ENCODE peak calls at places on chromosomes 7 and 10, in ten cellular contexts. P is A549, O is uterus, W is gastrocnemius medialis, G is testis, B is IMR-90, T is stomach, H is spleen, L is GM12878, X is thyroid gland. R is an unnamed sample.

GRCh38 chr7:73977626-73978618 is 50.1 kb upstream of the ELN start:
- DNase-seq in G (no peak), T (no peak), H (peak; percentile 47), P (no peak), W (no peak), X (no peak), L (no peak), O (peak; percentile 53), B (no peak), R (no peak)

GRCh38 chr7:141389423-141389822 is 161.8 kb upstream of the AGK start:
- DNase-seq in G (no peak), O (no peak), T (no peak), L (no peak), W (no peak), X (no peak), P (no peak), H (no peak), B (no peak), R (no peak)

GRCh38 chr7:114468844-114469243 is 54.2 kb downstream of the FOXP2 start:
- DNase-seq in B (no peak), T (no peak), L (no peak), W (no peak), H (no peak), P (no peak), X (no peak), O (no peak), G (no peak), R (no peak)

GRCh38 chr10:63921932-63922713 is 400.9 kb downstream of the REEP3 start:
- DNase-seq in W (no peak), B (no peak), H (no peak), X (no peak), G (no peak), P (no peak), T (no peak), L (no peak), O (no peak), R (no peak)

GRCh38 chr7:127256326-127256725 is 3.6 kb upstream of the GRM8 start:
- DNase-seq in G (no peak), X (no peak), T (no peak), P (no peak), H (no peak), O (no peak), L (no peak), W (no peak), B (no peak), R (no peak)

GRCh38 chr7:78501064-78501463 is 702.5 kb downstream of the PHTF2 start:
- DNase-seq in X (no peak), G (no peak), L (no peak), B (no peak), H (no peak), W (no peak), P (no peak), O (no peak), T (no peak), R (no peak)

GRCh38 chr7:74289018-74289659 is at the start of gene CLIP2:
- DNase-seq in G (peak; percentile 84), T (peak; percentile 84), L (no peak), H (peak; percentile 92), B (peak; percentile 77), P (peak; percentile 64), O (peak; percentile 85), X (peak; percentile 73), W (peak; percentile 41), R (peak; percentile 86)

GRCh38 chr10:56823849-56824248 is 462.8 kb upstream of the ZWINT start:
- DNase-seq in X (no peak), O (no peak), W (no peak), L (peak; percentile 5), G (peak; percentile 18), H (no peak), B (no peak), T (no peak), P (no peak), R (no peak)

GRCh38 chr10:35643151-35643975 is 1.3 kb upstream of the FZD8 start:
- DNase-seq in W (peak; percentile 45), L (no peak), G (peak; percentile 89), H (peak; percentile 82), P (peak; percentile 36), O (peak; percentile 72), T (peak; percentile 74), X (peak; percentile 91), B (peak; percentile 66), R (peak; percentile 79)

GRCh38 chr10:50874723-50875122 is 10.7 kb downstream of the A1CF start:
- DNase-seq in H (no peak), B (no peak), O (no peak), X (no peak), P (no peak), W (no peak), G (no peak), L (no peak), T (no peak), R (no peak)

GRCh38 chr7:8143151-8143874 is 118.7 kb downstream of the ICA1 start:
- DNase-seq in G (no peak), P (no peak), B (no peak), O (no peak), L (no peak), H (no peak), X (no peak), T (no peak), W (no peak), R (no peak)
- TF ChIP-seq POLR2A in G (no peak), P (no peak), B (no peak), O (no peak), L (no peak), H (no peak), X (no peak), T (no peak), W (no peak), R (no peak)

GRCh38 chr7:149620961-149621360 is 123.4 kb upstream of the ZNF746 start:
- DNase-seq in B (no peak), L (no peak), G (no peak), X (no peak), T (no peak), O (no peak), H (peak; percentile 87), P (no peak), W (no peak), R (no peak)

GRCh38 chr7:149624006-149624405 is 126.4 kb upstream of the ZNF746 start:
- DNase-seq in B (peak; percentile 11), L (no peak), G (peak; percentile 35), X (peak; percentile 40), W (peak; percentile 9), O (peak; percentile 29), H (no peak), P (no peak), T (peak; percentile 30), R (no peak)

GRCh38 chr7:149622444-149623210 is 125.0 kb upstream of the ZNF746 start:
- DNase-seq in G (no peak), T (no peak), O (no peak), X (no peak), W (no peak), P (no peak), H (peak; percentile 62), L (no peak), B (no peak), R (no peak)

GRCh38 chr7:149624419-149625338 is 127.1 kb upstream of the ZNF746 start:
- DNase-seq in P (peak; percentile 74), L (peak; percentile 50), X (peak; percentile 92), G (peak; percentile 96), O (peak; percentile 88), W (peak; percentile 87), T (peak; percentile 96), H (peak; percentile 99), B (peak; percentile 91), R (peak; percentile 97)

DNA sequence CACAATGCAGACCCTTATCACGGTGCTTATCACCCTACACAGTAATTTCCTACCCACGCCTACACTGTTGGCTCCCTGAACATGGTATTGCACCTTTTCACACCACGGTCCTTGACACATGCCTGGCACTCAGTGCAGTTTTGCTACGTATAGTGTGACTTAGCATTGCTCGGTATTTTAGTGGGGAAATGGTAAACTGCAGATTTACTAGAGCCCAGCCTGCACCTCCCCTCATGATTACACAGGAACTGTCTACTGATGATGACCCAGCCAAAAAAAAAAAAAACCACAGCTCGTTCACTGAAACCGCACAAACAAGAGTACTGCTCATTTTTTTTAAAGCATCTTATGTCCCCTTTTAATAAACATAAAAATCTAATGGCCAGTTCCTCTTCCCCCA is 124.2 kb upstream of the ZNF746 start:
- DNase-seq in W (no peak), X (no peak), O (no peak), T (no peak), H (peak; percentile 29), L (no peak), B (no peak), G (no peak), P (no peak), R (no peak)
- H3K4me3 ChIP-seq in W (no peak overlapping the region), X (no peak overlapping the region), O (no peak overlapping the region), T (no peak overlapping the region), H (no peak overlapping the region), L (peak overlapping the region; percentile 99), B (no peak overlapping the region), G (no peak overlapping the region), P (no peak overlapping the region), R (no peak overlapping the region)

GRCh38 chr7:47483604-47484273 is 98.2 kb downstream of the TNS3 start:
- DNase-seq in B (peak; percentile 38), L (no peak), O (no peak), P (no peak), G (no peak), X (no peak), H (peak; percentile 67), W (no peak), T (no peak), R (no peak)

GRCh38 chr7:47488205-47488968 is 93.5 kb downstream of the TNS3 start:
- DNase-seq in W (no peak), X (no peak), P (no peak), O (no peak), G (no peak), B (peak; percentile 65), L (no peak), T (no peak), H (peak; percentile 43), R (no peak)

GRCh38 chr7:47484923-47485639 is 96.8 kb downstream of the TNS3 start:
- DNase-seq in X (no peak), L (no peak), W (peak; percentile 79), H (peak; percentile 69), G (no peak), B (no peak), O (no peak), P (no peak), T (no peak), R (no peak)

GRCh38 chr7:47484457-47484856 is 97.5 kb downstream of the TNS3 start:
- DNase-seq in G (no peak), O (no peak), P (no peak), W (no peak), L (no peak), T (no peak), H (peak; percentile 56), X (no peak), B (no peak), R (no peak)

GRCh38 chr7:47485640-47486435 is 96.1 kb downstream of the TNS3 start:
- DNase-seq in P (no peak), G (no peak), O (no peak), W (no peak), B (peak; percentile 45), X (peak; percentile 70), H (peak; percentile 71), L (no peak), T (peak; percentile 89), R (peak; percentile 69)
- H3K4me1 ChIP-seq in P (peaks cover 96% of the 10 kb centered on the region), G (peaks cover 42% of the 10 kb centered on the region), O (no peaks in the 10 kb centered on the region), W (peaks cover 49% of the 10 kb centered on the region), B (peaks cover 36% of the 10 kb centered on the region), X (peaks cover 55% of the 10 kb centered on the region), H (peaks cover 95% of the 10 kb centered on the region), L (peaks cover 16% of the 10 kb centered on the region), T (peaks cover 88% of the 10 kb centered on the region), R (no peaks in the 10 kb centered on the region)

DNA sequence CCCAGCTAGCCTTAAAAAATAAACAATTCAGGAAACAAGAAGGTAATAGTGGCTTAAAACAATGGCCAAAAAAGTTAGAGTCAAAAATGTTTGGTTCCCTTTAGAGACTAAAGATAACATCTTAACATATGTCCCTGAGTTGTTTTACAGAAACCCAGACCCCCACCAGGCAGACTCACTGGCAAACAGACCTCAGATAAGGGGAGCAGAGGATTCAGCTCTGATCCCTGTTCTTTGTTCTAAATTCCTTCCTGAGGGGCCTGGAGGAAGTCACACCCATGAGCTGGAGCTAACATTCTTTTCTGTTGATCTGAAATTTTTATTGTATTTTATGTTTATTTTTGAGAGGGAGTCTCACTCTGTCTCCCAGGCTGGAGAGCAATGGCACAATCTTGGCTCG is 247.2 kb downstream of the USP6NL start:
- DNase-seq in O (no peak), T (no peak), P (no peak), X (no peak), H (no peak), G (no peak), W (no peak), B (no peak), L (no peak), R (no peak)
- TF ChIP-seq POLR2A in O (no peak), T (no peak), P (no peak), X (no peak), H (no peak), G (no peak), W (no peak), B (no peak), L (no peak), R (no peak)

R was measured in right lobe of liver.